ENCODE peak calls at places on chromosome 5, in seven cellular contexts. W is IMR-90, S is H1, N is A549, Z is WTC11, U is SK-N-SH, J is K562. C is an unnamed sample.
A peak's percentile ranks its signal among the peaks of the same experiment; 100 is the strongest.

GRCh38 chr5:38478166-38478565 is 78.3 kb downstream of the LIFR start:
- DNase-seq in W (no peak), S (no peak), N (no peak), Z (no peak), U (no peak), J (no peak), C (no peak)

GRCh38 chr5:16229357-16229940 is 49.9 kb upstream of the MARCHF11 start:
- DNase-seq in W (no peak), S (no peak), N (no peak), Z (peak; percentile 12), U (no peak), J (no peak), C (no peak)

GRCh38 chr5:144156767-144157171 is 13.7 kb downstream of the YIPF5 start:
- DNase-seq in W (peak; percentile 53), S (no peak), N (no peak), Z (no peak), U (no peak), J (no peak), C (no peak)

GRCh38 chr5:167072225-167072624 is 1219.2 kb upstream of the WWC1 start:
- DNase-seq in W (no peak), S (no peak), N (no peak), Z (no peak), U (no peak), J (no peak), C (no peak)

GRCh38 chr5:31657315-31657714 is 18.4 kb downstream of the PDZD2 start:
- DNase-seq in W (no peak), S (no peak), N (no peak), Z (no peak), U (no peak), J (no peak), C (no peak)

GRCh38 chr5:93189707-93190120 is 391.3 kb downstream of the NR2F1-AS1 start:
- DNase-seq in W (peak; percentile 97), S (no peak), N (peak; percentile 18), Z (no peak), U (no peak), J (no peak), C (peak; percentile 76)

GRCh38 chr5:22505891-22506290 is 347.3 kb downstream of the CDH12 start:
- DNase-seq in W (no peak), S (no peak), N (no peak), Z (no peak), U (no peak), J (no peak), C (no peak)

GRCh38 chr5:127342364-127342763 is 51.8 kb downstream of the MEGF10 start:
- DNase-seq in W (no peak), S (no peak), N (no peak), Z (no peak), U (no peak), J (no peak), C (no peak)

GRCh38 chr5:157865844-157866243 is 6.9 kb upstream of the CLINT1 start:
- DNase-seq in W (peak; percentile 85), S (no peak), N (peak; percentile 36), Z (no peak), U (no peak), J (no peak), C (peak; percentile 27)

GRCh38 chr5:142248853-142249462 is 75.9 kb downstream of the SPRY4 start:
- DNase-seq in W (peak; percentile 12), S (no peak), N (no peak), Z (peak; percentile 23), U (no peak), J (no peak), C (no peak)

GRCh38 chr5:160209917-160210316 is 19.4 kb upstream of the FABP6 start:
- DNase-seq in W (no peak), S (no peak), N (no peak), Z (no peak), U (no peak), J (no peak), C (no peak)

GRCh38 chr5:17235736-17236330 is 18.4 kb downstream of the BASP1 start:
- DNase-seq in W (peak; percentile 65), S (no peak), N (no peak), Z (no peak), U (no peak), J (no peak), C (no peak)

GRCh38 chr5:42656661-42657035 is 100.0 kb upstream of the CCDC152 start:
- DNase-seq in W (no peak), S (no peak), N (no peak), Z (no peak), U (no peak), J (no peak), C (no peak)

GRCh38 chr5:132681476-132681831 is 7.7 kb downstream of the IL4 start:
- DNase-seq in W (no peak), S (no peak), N (no peak), Z (no peak), U (no peak), J (no peak), C (no peak)

GRCh38 chr5:17805426-17805825 is 171.2 kb downstream of the TAF11L14 start:
- DNase-seq in W (peak; percentile 31), S (no peak), N (no peak), Z (no peak), U (no peak), J (no peak), C (no peak)

GRCh38 chr5:170571331-170571731 is 67.5 kb downstream of the KCNIP1 start:
- DNase-seq in W (peak; percentile 52), S (no peak), N (peak; percentile 57), Z (no peak), U (no peak), J (no peak), C (peak; percentile 4)

GRCh38 chr5:97162045-97162444 is 19.6 kb upstream of the LIX1 start:
- DNase-seq in W (peak; percentile 84), S (peak; percentile 67), N (peak; percentile 44), Z (peak; percentile 66), U (peak; percentile 45), J (peak; percentile 44), C (peak; percentile 65)

GRCh38 chr5:51278458-51279049 is 104.7 kb upstream of the ISL1 start:
- DNase-seq in W (no peak), S (no peak), N (no peak), Z (no peak), U (peak; percentile 10), J (no peak), C (no peak)

GRCh38 chr5:177312649-177313181 is 1.0 kb upstream of the MXD3 start:
- DNase-seq in W (no peak), S (no peak), N (no peak), Z (peak; percentile 55), U (peak; percentile 49), J (peak; percentile 58), C (peak; percentile 43)

GRCh38 chr5:151156732-151157402 is 712 bp downstream of the ANXA6 start:
- DNase-seq in W (peak; percentile 23), S (peak; percentile 54), N (no peak), Z (peak; percentile 33), U (peak; percentile 62), J (peak; percentile 21), C (no peak)

GRCh38 chr5:1445313-1445894 is at the start of gene SLC6A3:
- DNase-seq in W (no peak), S (peak; percentile 84), N (no peak), Z (peak; percentile 89), U (peak; percentile 70), J (peak; percentile 84), C (no peak)
- TF ChIP-seq USF2 in W (no peak), S (no peak), N (no peak), Z (no peak), U (no peak), J (no peak), C (no peak)

GRCh38 chr5:558871-559503 is 34.7 kb upstream of the SLC9A3 start:
- DNase-seq in W (no peak), S (no peak), N (no peak), Z (no peak), U (no peak), J (no peak), C (no peak)

GRCh38 chr5:556909-557441 is 32.7 kb upstream of the SLC9A3 start:
- DNase-seq in W (no peak), S (no peak), N (no peak), Z (no peak), U (no peak), J (peak; percentile 42), C (peak; percentile 30)

GRCh38 chr5:558326-558725 is 34.1 kb upstream of the SLC9A3 start:
- DNase-seq in W (no peak), S (no peak), N (no peak), Z (no peak), U (no peak), J (no peak), C (no peak)

GRCh38 chr5:560792-561166 is 36.5 kb upstream of the SLC9A3 start:
- DNase-seq in W (no peak), S (no peak), N (no peak), Z (no peak), U (no peak), J (no peak), C (no peak)

DNA sequence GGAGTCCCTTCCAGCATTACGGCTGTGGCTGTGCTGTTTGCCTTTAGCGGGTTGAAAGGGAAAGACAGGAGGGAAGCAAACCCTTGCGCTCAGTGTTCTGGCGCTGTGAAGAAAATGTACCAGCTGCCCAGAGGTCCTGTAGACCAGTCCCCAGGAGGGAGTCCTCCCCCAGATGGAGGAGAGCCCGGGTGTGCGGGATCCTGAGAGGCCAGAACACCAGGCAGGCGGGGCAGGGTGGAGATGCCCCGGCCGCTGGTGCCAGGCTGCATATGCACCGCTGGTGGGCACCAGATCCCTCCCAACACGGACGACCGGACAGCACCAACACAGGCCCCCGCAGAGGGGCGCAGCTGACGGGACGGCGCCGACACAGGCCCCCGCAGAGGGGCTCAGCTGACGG is 37.2 kb upstream of the SLC9A3 start:
- DNase-seq in W (no peak), S (no peak), N (no peak), Z (no peak), U (peak; percentile 76), J (no peak), C (no peak)
- TF ChIP-seq USF2 in W (no peak), S (no peak), N (no peak), Z (no peak), U (no peak), J (no peak), C (no peak)

DNA sequence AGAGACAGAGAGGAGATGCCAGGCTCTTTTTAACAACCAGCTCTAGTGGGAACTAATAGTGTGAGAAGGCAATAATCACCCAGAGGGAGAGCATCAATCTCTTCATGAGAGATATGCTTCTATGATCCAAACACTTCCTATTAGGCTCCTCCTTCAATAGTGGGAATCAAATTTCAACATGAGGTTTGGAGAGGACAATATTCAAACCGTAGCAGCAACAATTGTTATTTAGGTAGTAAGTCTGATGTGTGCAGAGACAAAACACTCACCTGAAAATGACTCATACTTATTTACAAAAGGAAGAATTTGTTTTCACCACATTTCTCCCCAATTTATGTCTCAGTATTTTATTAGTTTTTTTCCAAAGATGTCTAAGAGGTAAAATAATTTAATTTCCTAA is 144.3 kb downstream of the ST8SIA4 start:
- DNase-seq in W (no peak), S (no peak), N (no peak), Z (no peak), U (no peak), J (no peak), C (no peak)
- TF ChIP-seq USF2 in W (no peak), S (no peak), N (no peak), Z (no peak), U (no peak), J (no peak), C (no peak)

DNA sequence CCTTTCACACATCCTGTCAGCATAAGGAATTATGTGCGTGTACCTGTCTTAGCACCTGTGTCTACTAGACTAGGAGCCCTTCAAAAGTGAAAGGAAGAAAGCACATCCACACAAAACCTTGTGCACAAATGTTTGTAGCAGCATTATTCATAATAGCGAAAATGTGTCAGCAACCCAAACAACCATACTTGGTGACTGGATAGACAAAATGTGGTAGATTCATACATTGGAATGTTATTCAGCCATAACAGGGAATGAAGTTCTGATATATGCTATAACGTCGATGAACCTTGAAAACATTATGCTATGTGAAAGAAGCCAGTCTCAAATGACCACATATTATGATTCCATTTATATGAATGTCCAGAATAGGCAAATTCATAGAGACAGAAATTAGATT is 57.8 kb upstream of the LARP1 start:
- DNase-seq in W (peak; percentile 66), S (no peak), N (no peak), Z (no peak), U (no peak), J (no peak), C (no peak)
- TF ChIP-seq USF2 in W (no peak), S (no peak), N (no peak), Z (no peak), U (no peak), J (no peak), C (no peak)